ENCODE peak calls at places on chromosome 1, in eight cellular contexts. G is SK-N-SH, N is H1, A is GM12878, L is HCT116, V is endothelial cell of umbilical vein, S is HepG2, F is K562. K is an unnamed sample.
A peak's percentile ranks its signal among the peaks of the same experiment; 100 is the strongest.

GRCh38 chr1:165668184-165668583 is 30.2 kb downstream of the ALDH9A1 start:
- DNase-seq in G (no peak), N (no peak), A (no peak), L (no peak), V (no peak), S (no peak), F (no peak), K (no peak)

GRCh38 chr1:168408531-168409242 is 128.0 kb downstream of the TBX19 start:
- DNase-seq in G (no peak), N (no peak), A (peak; percentile 42), L (peak; percentile 95), V (no peak), S (peak; percentile 31), F (peak; percentile 49), K (no peak)

GRCh38 chr1:186304982-186305949 is 69.8 kb downstream of the TPR start:
- DNase-seq in G (peak; percentile 47), N (no peak), A (no peak), L (peak; percentile 33), V (peak; percentile 79), S (peak; percentile 28), F (peak; percentile 55), K (no peak)

GRCh38 chr1:27598902-27599528 is 4.9 kb downstream of the AHDC1 start:
- DNase-seq in G (no peak), N (no peak), A (no peak), L (no peak), V (peak; percentile 85), S (no peak), F (peak; percentile 79), K (no peak)

GRCh38 chr1:156852414-156852874 is 6.5 kb downstream of the INSRR start:
- DNase-seq in G (peak; percentile 96), N (no peak), A (no peak), L (no peak), V (no peak), S (peak; percentile 48), F (no peak), K (no peak)

GRCh38 chr1:16065197-16065576 is 8.3 kb downstream of the FAM131C start:
- DNase-seq in G (no peak), N (no peak), A (no peak), L (no peak), V (no peak), S (no peak), F (no peak), K (no peak)

GRCh38 chr1:6962956-6963915 is 178.0 kb downstream of the CAMTA1 start:
- DNase-seq in G (peak; percentile 69), N (peak; percentile 96), A (peak; percentile 24), L (peak; percentile 88), V (peak; percentile 30), S (no peak), F (peak; percentile 96), K (no peak)

GRCh38 chr1:36387141-36387949 is 1.6 kb upstream of the STK40 start:
- DNase-seq in G (no peak), N (no peak), A (no peak), L (no peak), V (no peak), S (no peak), F (no peak), K (no peak)

GRCh38 chr1:116877369-116877768 is 32.3 kb upstream of the PTGFRN start:
- DNase-seq in G (no peak), N (no peak), A (no peak), L (no peak), V (peak; percentile 32), S (no peak), F (no peak), K (no peak)
- H3K27ac ChIP-seq in G (peak overlapping the region; percentile 99), N (no peak overlapping the region), A (no peak overlapping the region), L (no peak overlapping the region), V (no peak overlapping the region), S (no peak overlapping the region), F (no peak overlapping the region), K (no peak overlapping the region)

DNA sequence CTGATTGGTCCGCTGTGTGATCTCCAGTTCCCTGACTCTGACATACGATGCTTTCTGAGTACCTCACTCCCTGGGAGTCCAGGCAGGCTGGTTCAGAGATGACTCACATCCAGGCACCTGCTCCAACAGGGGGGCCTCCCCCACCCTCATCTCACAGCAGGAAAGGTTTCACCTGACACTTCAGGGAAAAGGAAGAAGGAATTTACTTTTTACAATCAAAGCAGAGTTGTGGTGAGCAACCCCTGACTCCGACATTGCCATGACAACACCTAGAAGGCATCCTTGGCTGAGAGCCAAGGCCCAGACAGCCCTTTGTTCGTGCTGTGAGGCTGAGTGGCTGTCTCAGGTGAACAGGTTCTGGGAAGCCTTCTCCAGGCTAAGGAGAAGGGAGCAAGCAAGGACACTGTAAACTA is 164.6 kb upstream of the GJB5 start:
- DNase-seq in G (peak; percentile 43), N (peak; percentile 59), A (peak; percentile 16), L (peak; percentile 19), V (no peak), S (peak; percentile 9), F (no peak), K (no peak)
- H3K9ac ChIP-seq in G (no peak overlapping the region), N (no peak overlapping the region), A (no peak overlapping the region), L (no peak overlapping the region), V (no peak overlapping the region), S (no peak overlapping the region), F (no peak overlapping the region), K (no peak overlapping the region)

DNA sequence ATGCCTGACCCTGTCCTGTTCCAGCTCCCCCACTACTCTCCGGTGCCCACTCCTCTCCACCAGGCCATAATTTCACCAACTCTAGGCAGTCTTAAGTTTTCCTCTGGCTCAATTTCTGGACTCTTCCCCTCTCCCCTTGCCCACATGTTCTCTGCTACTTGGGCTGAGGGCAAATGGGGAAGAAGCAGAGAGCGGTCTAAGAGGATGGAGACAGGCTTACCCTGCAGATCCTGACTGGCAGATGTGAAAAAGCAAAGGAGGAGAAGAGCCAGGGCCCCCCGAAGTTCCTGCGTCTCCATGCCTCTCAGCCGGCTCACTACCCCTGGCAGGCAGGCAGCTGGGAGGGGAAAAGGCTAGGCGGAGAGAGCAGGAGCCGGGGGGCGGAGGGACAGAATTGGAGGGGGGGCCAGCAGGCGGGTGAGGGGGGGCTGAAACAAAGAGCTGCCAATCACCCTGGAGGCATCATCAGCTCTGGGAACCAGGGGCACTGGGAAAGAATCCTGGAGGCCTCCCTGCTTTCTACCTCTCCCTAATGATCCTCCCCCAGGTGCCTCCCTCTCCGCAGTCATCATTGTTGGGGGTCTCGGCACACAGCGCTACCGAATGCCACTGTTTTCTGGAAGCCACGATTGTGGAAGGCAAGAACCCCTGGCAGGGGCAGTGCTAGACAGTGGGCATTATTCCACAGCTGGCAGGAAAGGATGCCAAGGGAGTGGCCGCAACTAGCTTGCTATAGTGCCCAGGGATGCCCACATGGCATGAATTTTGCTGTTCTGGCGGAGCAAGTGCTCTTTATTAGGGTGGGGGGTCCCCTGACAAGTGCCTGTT is at the start of gene THBS3:
- DNase-seq in G (peak; percentile 73), N (peak; percentile 59), A (no peak), L (no peak), V (peak; percentile 23), S (no peak), F (no peak), K (no peak)
- TF ChIP-seq POLR2AphosphoS5 in G (no peak), N (peak; percentile 36), A (no peak), L (no peak), V (no peak), S (no peak), F (no peak), K (no peak)

GRCh38 chr1:169601096-169601881 is 15.0 kb upstream of the F5 start:
- DNase-seq in G (peak; percentile 4), N (no peak), A (peak; percentile 52), L (no peak), V (peak; percentile 66), S (peak; percentile 30), F (peak; percentile 17), K (no peak)
- H3K27ac ChIP-seq in G (no peak overlapping the region), N (no peak overlapping the region), A (no peak overlapping the region), L (no peak overlapping the region), V (no peak overlapping the region), S (no peak overlapping the region), F (no peak overlapping the region), K (no peak overlapping the region)

GRCh38 chr1:162696286-162696862 is 64.1 kb downstream of the DDR2 start:
- DNase-seq in G (peak; percentile 57), N (peak; percentile 67), A (no peak), L (peak; percentile 51), V (peak; percentile 92), S (peak; percentile 72), F (no peak), K (no peak)
- H3K9ac ChIP-seq in G (no peak overlapping the region), N (peak overlapping the region; percentile 22), A (no peak overlapping the region), L (peak overlapping the region; percentile 40), V (peak overlapping the region; percentile 26), S (peak overlapping the region; percentile 41), F (no peak overlapping the region), K (no peak overlapping the region)

GRCh38 chr1:204085876-204086275 is 13.0 kb downstream of the SOX13 start:
- DNase-seq in G (no peak), N (no peak), A (no peak), L (no peak), V (no peak), S (no peak), F (no peak), K (no peak)
- TF ChIP-seq POLR2AphosphoS5 in G (no peak), N (no peak), A (no peak), L (no peak), V (no peak), S (no peak), F (no peak), K (no peak)

DNA sequence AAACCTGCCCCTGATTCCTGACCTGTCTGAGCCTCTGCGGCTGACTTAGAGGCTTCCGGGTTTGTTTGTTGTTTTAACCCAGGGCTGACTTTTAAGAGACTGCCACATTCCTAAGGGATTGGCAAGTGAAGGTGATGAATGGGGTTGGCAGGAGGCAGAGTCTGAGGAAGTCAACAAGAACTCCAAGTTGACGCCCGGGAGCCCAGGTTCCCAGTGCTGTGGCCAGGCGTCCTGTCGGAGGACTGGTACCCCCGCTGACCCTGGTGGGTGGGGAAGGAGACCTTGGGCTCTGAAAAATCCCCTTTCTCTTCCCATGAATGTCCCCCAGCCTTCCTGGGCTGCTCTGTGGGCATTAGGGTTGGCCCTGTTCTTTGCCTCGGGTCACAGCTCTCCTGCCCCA is 19.7 kb upstream of the EPS8L3 start:
- DNase-seq in G (no peak), N (no peak), A (no peak), L (peak; percentile 51), V (peak; percentile 59), S (no peak), F (no peak), K (no peak)
- H3K27ac ChIP-seq in G (no peak overlapping the region), N (no peak overlapping the region), A (no peak overlapping the region), L (peak overlapping the region; percentile 40), V (peak overlapping the region; percentile 73), S (no peak overlapping the region), F (no peak overlapping the region), K (no peak overlapping the region)

GRCh38 chr1:51976831-51977602 is 13.5 kb downstream of the RAB3B start:
- DNase-seq in G (no peak), N (no peak), A (no peak), L (no peak), V (no peak), S (peak; percentile 72), F (no peak), K (no peak)
- H3K9ac ChIP-seq in G (no peak overlapping the region), N (no peak overlapping the region), A (no peak overlapping the region), L (no peak overlapping the region), V (no peak overlapping the region), S (no peak overlapping the region), F (no peak overlapping the region), K (no peak overlapping the region)